ENCODE peak calls at places on chromosomes 13 and 19, in four cellular contexts. P, X, W and G are unnamed samples. For H3K4me1, the result is how much of the 10 kb centered on the place peaks cover.

GRCh38 chr19:30450101-30450500 is 77.9 kb downstream of the ZNF536 start:
- DNase-seq in X (peak), P (peak), W (peak), G (peak)

GRCh38 chr13:73307481-73307880 is 248.7 kb downstream of the KLF5 start:
- DNase-seq in X (no peak), P (no peak), W (no peak), G (peak)

GRCh38 chr19:10502524-10503001 is 593 bp downstream of the KEAP1 start:
- DNase-seq in P (peak), X (peak), W (peak), G (peak)

GRCh38 chr19:53818756-53819155 is 5.4 kb downstream of the NLRP12 start:
- DNase-seq in W (no peak), P (no peak), X (no peak), G (no peak)

GRCh38 chr13:29767006-29767405 is 83.4 kb downstream of the UBL3 start:
- DNase-seq in X (no peak), P (no peak), W (no peak), G (no peak)

GRCh38 chr19:29881386-29881785 is 60.7 kb upstream of the URI1 start:
- DNase-seq in W (no peak), P (no peak), X (no peak), G (no peak)

GRCh38 chr19:54191671-54192453 is 754 bp downstream of the TSEN34 start:
- DNase-seq in X (no peak), P (no peak), W (no peak), G (no peak)

GRCh38 chr13:85508683-85509329 is 290.4 kb downstream of the SLITRK6 start:
- DNase-seq in P (peak), X (no peak), W (no peak), G (no peak)

GRCh38 chr13:41145136-41145908 is 12.7 kb upstream of the KBTBD6 start:
- DNase-seq in X (no peak), W (no peak), P (peak), G (no peak)

GRCh38 chr13:68173111-68173510 is 943.0 kb upstream of the PCDH9 start:
- DNase-seq in X (no peak), P (no peak), W (no peak), G (no peak)

GRCh38 chr19:5903054-5903501 is 512 bp downstream of the NDUFA11 start:
- DNase-seq in P (peak), W (no peak), X (no peak), G (no peak)

GRCh38 chr13:34926513-34926912 is 15.6 kb upstream of the NBEA start:
- DNase-seq in X (no peak), W (no peak), P (peak), G (no peak)

GRCh38 chr19:54938906-54939305 is 8.4 kb downstream of the NLRP7 start:
- DNase-seq in W (no peak), X (no peak), P (no peak), G (no peak)

GRCh38 chr19:1768248-1768647 is 14.9 kb downstream of the ONECUT3 start:
- DNase-seq in P (peak), X (no peak), W (no peak), G (no peak)

GRCh38 chr13:99796175-99796819 is 175.3 kb downstream of the ZIC5 start:
- DNase-seq in X (no peak), P (peak), W (no peak), G (peak)

GRCh38 chr13:106530209-106530906 is 5.1 kb downstream of the EFNB2 start:
- DNase-seq in P (no peak), X (no peak), W (no peak), G (peak)

GRCh38 chr13:42333613-42334328 is 61.8 kb downstream of the AKAP11 start:
- DNase-seq in X (no peak), W (no peak), P (peak), G (no peak)

GRCh38 chr19:27793128-27793643 is 1419.8 kb downstream of the UQCRFS1 start:
- DNase-seq in X (peak), W (peak), P (peak), G (peak)

GRCh38 chr19:8306235-8307054 is 1.7 kb downstream of the CD320 start:
- DNase-seq in W (peak), P (no peak), X (peak), G (peak)

GRCh38 chr13:22735381-22735995 is 445.3 kb upstream of the SGCG start:
- DNase-seq in W (no peak), P (peak), X (no peak), G (no peak)

GRCh38 chr13:34162545-34162936 is 344.6 kb downstream of the RFC3 start:
- DNase-seq in W (no peak), X (no peak), P (peak), G (no peak)

GRCh38 chr13:68234278-68234677 is 1004.1 kb upstream of the PCDH9 start:
- DNase-seq in P (no peak), W (no peak), X (no peak), G (no peak)

GRCh38 chr13:113207890-113208423 is 512 bp downstream of the PCID2 start:
- DNase-seq in W (no peak), X (peak), P (peak), G (peak)

GRCh38 chr19:1767464-1767933 is 14.2 kb downstream of the ONECUT3 start:
- DNase-seq in X (peak), P (peak), W (no peak), G (peak)

GRCh38 chr19:12802267-12803106 is 618 bp downstream of the THSD8 start:
- DNase-seq in P (peak), W (no peak), X (peak), G (peak)

GRCh38 chr13:102317593-102317992 is 84.3 kb downstream of the FGF14 start:
- DNase-seq in P (peak), W (peak), X (peak), G (peak)

GRCh38 chr13:110915874-110916670 is 1.2 kb upstream of the ANKRD10 start:
- DNase-seq in P (peak), W (no peak), X (no peak), G (no peak)

GRCh38 chr13:39250440-39250839 is 212.2 kb downstream of the NHLRC3 start:
- DNase-seq in X (no peak), W (no peak), P (no peak), G (no peak)

GRCh38 chr13:111183959-111184684 is 69.0 kb downstream of the ARHGEF7 start:
- DNase-seq in W (no peak), P (peak), X (no peak), G (no peak)

DNA sequence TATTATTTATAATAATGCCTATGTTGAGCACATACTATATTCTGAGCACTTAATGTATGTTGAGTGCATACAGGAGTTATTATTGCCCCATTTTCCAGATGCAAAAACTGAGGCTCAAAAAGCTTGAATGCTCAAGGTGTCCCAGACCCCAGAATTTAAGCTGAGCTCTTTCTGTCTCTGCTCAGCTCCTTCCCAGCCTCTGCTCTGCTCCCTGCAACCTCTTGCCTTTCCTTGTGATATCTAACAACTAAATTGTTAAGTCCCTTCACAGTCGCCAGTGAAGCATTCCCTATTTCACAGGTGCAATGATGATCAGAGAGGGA is 4.2 kb downstream of the NOTCH3 start:
- DNase-seq in X (no peak), W (no peak), P (no peak), G (no peak)
- H3K4me3 ChIP-seq in X (no peak), W (no peak), P (no peak), G (no peak)

GRCh38 chr19:680287-681028 is 4.3 kb downstream of the FSTL3 start:
- DNase-seq in X (peak), P (peak), W (peak), G (peak)
- TF ChIP-seq CTCF in X (peak), P (peak), W (peak), G (peak)

GRCh38 chr19:38696733-38697055 is 47.6 kb downstream of the CAPN12 start:
- DNase-seq in W (no peak), P (no peak), X (no peak), G (no peak)
- H3K4me1 ChIP-seq in W (half or more), P (under half), X (under half), G (under half)

DNA sequence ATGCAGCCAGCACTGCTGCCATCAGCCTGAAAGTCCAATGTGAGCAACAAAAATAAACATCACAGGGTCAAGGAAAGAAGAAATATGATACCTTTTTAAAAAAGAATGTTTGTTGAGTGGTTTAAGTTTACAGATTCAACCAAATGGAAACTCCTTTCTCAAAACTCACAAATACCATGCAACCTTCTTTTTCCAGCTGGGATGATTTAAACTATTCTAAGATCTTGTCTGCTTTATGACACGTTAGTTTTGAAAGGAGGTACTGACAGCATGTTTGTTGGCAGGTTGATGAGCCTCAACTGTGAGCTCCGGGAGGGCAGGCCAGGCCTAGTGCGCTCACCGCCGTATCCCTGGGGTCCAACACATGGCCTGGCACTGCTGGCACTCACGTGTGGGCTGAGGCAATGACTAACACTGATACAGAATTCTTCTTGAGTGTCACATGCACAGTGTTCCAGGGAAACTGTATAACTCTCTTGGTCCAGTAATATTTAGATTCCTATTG is 46.7 kb downstream of the LATS2 start:
- DNase-seq in W (peak), X (no peak), P (peak), G (no peak)
- H3K4me3 ChIP-seq in W (no peak), X (no peak), P (no peak), G (no peak)